ENCODE peak calls at places on chromosomes 5 and 9, in ten cellular contexts. One of them, this sample, is unnamed.

GRCh38 chr5:644509-644908 is 32.4 kb downstream of the CEP72 start:
- DNase-seq in sigmoid colon: peak
- DNase-seq in SK-N-SH: no peak
- DNase-seq in stomach: no peak
- DNase-seq in HepG2: no peak
- DNase-seq in H1: no peak
- DNase-seq in A549: no peak
- DNase-seq in tibial nerve: no peak
- DNase-seq in transverse colon: no peak
- DNase-seq in K562: no peak
- DNase-seq in this sample: peak

GRCh38 chr5:54611290-54611951 is 93.9 kb downstream of the SNX18 start:
- DNase-seq in stomach: no peak
- DNase-seq in A549: no peak
- DNase-seq in transverse colon: no peak
- DNase-seq in HepG2: no peak
- DNase-seq in K562: no peak
- DNase-seq in SK-N-SH: no peak
- DNase-seq in tibial nerve: no peak
- DNase-seq in sigmoid colon: no peak
- DNase-seq in H1: no peak
- DNase-seq in this sample: no peak

GRCh38 chr9:80467632-80468031 is 895.9 kb downstream of the TLE4 start:
- DNase-seq in stomach: no peak
- DNase-seq in H1: no peak
- DNase-seq in tibial nerve: no peak
- DNase-seq in HepG2: no peak
- DNase-seq in sigmoid colon: no peak
- DNase-seq in A549: no peak
- DNase-seq in K562: no peak
- DNase-seq in SK-N-SH: no peak
- DNase-seq in transverse colon: no peak
- DNase-seq in this sample: no peak

GRCh38 chr5:150394103-150394502 is 18.6 kb downstream of the CD74 start:
- DNase-seq in HepG2: no peak
- DNase-seq in K562: no peak
- DNase-seq in transverse colon: no peak
- DNase-seq in SK-N-SH: no peak
- DNase-seq in tibial nerve: no peak
- DNase-seq in A549: no peak
- DNase-seq in sigmoid colon: no peak
- DNase-seq in H1: no peak
- DNase-seq in stomach: no peak
- DNase-seq in this sample: no peak

GRCh38 chr9:137988051-137988450 is 110.5 kb downstream of the CACNA1B start:
- DNase-seq in sigmoid colon: no peak
- DNase-seq in transverse colon: no peak
- DNase-seq in K562: no peak
- DNase-seq in stomach: peak
- DNase-seq in SK-N-SH: no peak
- DNase-seq in tibial nerve: no peak
- DNase-seq in A549: no peak
- DNase-seq in H1: peak
- DNase-seq in HepG2: no peak
- DNase-seq in this sample: peak

GRCh38 chr9:136014147-136014927 is 53.2 kb upstream of the UBAC1 start:
- DNase-seq in transverse colon: peak
- DNase-seq in A549: no peak
- DNase-seq in K562: no peak
- DNase-seq in tibial nerve: no peak
- DNase-seq in stomach: no peak
- DNase-seq in SK-N-SH: peak
- DNase-seq in H1: no peak
- DNase-seq in HepG2: no peak
- DNase-seq in sigmoid colon: peak
- DNase-seq in this sample: peak

GRCh38 chr5:173926359-173926758 is 38.2 kb downstream of the CPEB4 start:
- DNase-seq in K562: no peak
- DNase-seq in HepG2: no peak
- DNase-seq in transverse colon: no peak
- DNase-seq in SK-N-SH: no peak
- DNase-seq in H1: no peak
- DNase-seq in tibial nerve: no peak
- DNase-seq in A549: no peak
- DNase-seq in sigmoid colon: no peak
- DNase-seq in stomach: no peak
- DNase-seq in this sample: no peak

GRCh38 chr5:61837788-61838187 is 468.2 kb upstream of the KIF2A start:
- DNase-seq in K562: no peak
- DNase-seq in tibial nerve: no peak
- DNase-seq in H1: no peak
- DNase-seq in SK-N-SH: no peak
- DNase-seq in A549: no peak
- DNase-seq in HepG2: no peak
- DNase-seq in transverse colon: no peak
- DNase-seq in stomach: no peak
- DNase-seq in sigmoid colon: no peak
- DNase-seq in this sample: no peak

GRCh38 chr9:28915256-28915930 is 1342.1 kb upstream of the C9orf72 start:
- DNase-seq in HepG2: no peak
- DNase-seq in K562: no peak
- DNase-seq in H1: no peak
- DNase-seq in sigmoid colon: no peak
- DNase-seq in transverse colon: peak
- DNase-seq in stomach: peak
- DNase-seq in A549: peak
- DNase-seq in tibial nerve: no peak
- DNase-seq in SK-N-SH: no peak
- DNase-seq in this sample: no peak

DNA sequence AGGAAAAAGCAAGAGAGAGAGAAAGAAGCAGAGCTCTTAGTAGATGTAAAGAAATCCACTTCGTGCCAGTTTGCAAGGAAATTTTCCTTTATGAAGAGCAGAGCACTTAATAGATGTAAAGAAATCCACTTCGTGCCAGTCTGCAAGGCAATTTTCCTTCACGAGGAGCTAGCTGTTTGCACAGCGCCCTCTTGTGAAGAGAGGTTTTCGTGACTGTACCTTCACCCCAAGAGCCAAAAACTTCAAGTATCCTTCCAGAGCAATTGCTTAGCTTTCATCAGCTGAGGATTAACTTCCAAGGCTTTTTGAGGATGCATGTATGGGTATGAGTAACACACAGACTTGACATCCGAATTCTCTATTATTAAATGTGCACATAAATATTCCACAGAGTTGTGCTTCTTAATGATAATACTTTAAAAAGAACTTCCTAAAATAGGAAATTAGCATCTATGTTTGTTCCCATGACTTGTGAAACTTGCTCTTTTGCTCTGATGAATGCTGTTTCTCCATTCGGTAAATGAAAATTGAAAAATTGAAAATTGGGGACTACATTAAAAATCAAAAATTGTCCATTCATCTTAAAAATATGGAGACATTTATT is 525.6 kb downstream of the PDE4D start:
- DNase-seq in K562: peak
- DNase-seq in HepG2: peak
- DNase-seq in A549: peak
- DNase-seq in stomach: peak
- DNase-seq in transverse colon: peak
- DNase-seq in H1: no peak
- DNase-seq in SK-N-SH: peak
- DNase-seq in sigmoid colon: peak
- DNase-seq in tibial nerve: peak
- DNase-seq in this sample: peak
- TF ChIP-seq EP300 in K562: no peak
- TF ChIP-seq EP300 in HepG2: no peak
- TF ChIP-seq EP300 in A549: no peak
- TF ChIP-seq EP300 in stomach: no peak
- TF ChIP-seq EP300 in transverse colon: no peak
- TF ChIP-seq EP300 in H1: no peak
- TF ChIP-seq EP300 in SK-N-SH: no peak
- TF ChIP-seq EP300 in sigmoid colon: no peak
- TF ChIP-seq EP300 in tibial nerve: no peak
- TF ChIP-seq EP300 in this sample: no peak

DNA sequence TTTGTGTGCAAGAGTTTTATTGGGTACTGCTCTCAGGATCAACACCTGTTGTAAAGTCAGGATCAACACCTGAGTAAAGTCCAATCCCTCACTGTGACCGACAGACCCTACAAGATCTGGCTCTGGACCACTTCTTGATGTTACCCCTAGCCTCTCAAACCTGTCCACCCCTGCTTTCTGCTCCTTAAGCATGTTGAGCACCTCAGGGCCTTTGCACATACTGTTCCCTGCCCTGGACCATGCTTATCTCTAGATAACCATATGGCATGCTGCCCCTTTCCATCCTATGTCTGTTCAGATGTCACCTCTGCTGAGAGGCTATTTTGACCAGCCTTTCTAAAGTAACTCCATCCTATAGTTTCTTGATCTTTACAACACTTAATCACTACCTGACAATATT is 269.6 kb downstream of the SMARCA2 start:
- DNase-seq in transverse colon: no peak
- DNase-seq in sigmoid colon: no peak
- DNase-seq in stomach: no peak
- DNase-seq in SK-N-SH: no peak
- DNase-seq in H1: no peak
- DNase-seq in K562: no peak
- DNase-seq in A549: no peak
- DNase-seq in tibial nerve: no peak
- DNase-seq in HepG2: no peak
- DNase-seq in this sample: no peak
- H3K27ac ChIP-seq in transverse colon: no peak
- H3K27ac ChIP-seq in sigmoid colon: no peak
- H3K27ac ChIP-seq in stomach: no peak
- H3K27ac ChIP-seq in SK-N-SH: no peak
- H3K27ac ChIP-seq in H1: peak
- H3K27ac ChIP-seq in K562: no peak
- H3K27ac ChIP-seq in A549: no peak
- H3K27ac ChIP-seq in tibial nerve: no peak
- H3K27ac ChIP-seq in HepG2: no peak
- H3K27ac ChIP-seq in this sample: no peak

GRCh38 chr5:132209901-132210545 is 17.6 kb downstream of the P4HA2 start:
- DNase-seq in A549: no peak
- DNase-seq in sigmoid colon: peak
- DNase-seq in HepG2: no peak
- DNase-seq in K562: no peak
- DNase-seq in transverse colon: no peak
- DNase-seq in tibial nerve: no peak
- DNase-seq in SK-N-SH: no peak
- DNase-seq in stomach: no peak
- DNase-seq in H1: no peak
- DNase-seq in this sample: no peak

GRCh38 chr5:132207783-132208182 is 19.9 kb downstream of the P4HA2 start:
- DNase-seq in A549: no peak
- DNase-seq in transverse colon: no peak
- DNase-seq in stomach: no peak
- DNase-seq in HepG2: no peak
- DNase-seq in tibial nerve: no peak
- DNase-seq in H1: no peak
- DNase-seq in sigmoid colon: no peak
- DNase-seq in SK-N-SH: no peak
- DNase-seq in K562: no peak
- DNase-seq in this sample: no peak

GRCh38 chr5:132210944-132211343 is 16.7 kb downstream of the P4HA2 start:
- DNase-seq in SK-N-SH: no peak
- DNase-seq in transverse colon: no peak
- DNase-seq in K562: no peak
- DNase-seq in tibial nerve: no peak
- DNase-seq in HepG2: no peak
- DNase-seq in stomach: no peak
- DNase-seq in A549: no peak
- DNase-seq in sigmoid colon: peak
- DNase-seq in H1: no peak
- DNase-seq in this sample: no peak

GRCh38 chr5:132206782-132207181 is 20.9 kb downstream of the P4HA2 start:
- DNase-seq in H1: no peak
- DNase-seq in HepG2: no peak
- DNase-seq in A549: no peak
- DNase-seq in K562: no peak
- DNase-seq in stomach: no peak
- DNase-seq in SK-N-SH: no peak
- DNase-seq in sigmoid colon: no peak
- DNase-seq in transverse colon: no peak
- DNase-seq in tibial nerve: no peak
- DNase-seq in this sample: no peak

GRCh38 chr5:132209131-132209530 is 18.5 kb downstream of the P4HA2 start:
- DNase-seq in A549: no peak
- DNase-seq in sigmoid colon: no peak
- DNase-seq in SK-N-SH: no peak
- DNase-seq in stomach: no peak
- DNase-seq in tibial nerve: no peak
- DNase-seq in K562: no peak
- DNase-seq in H1: no peak
- DNase-seq in transverse colon: no peak
- DNase-seq in HepG2: no peak
- DNase-seq in this sample: peak
- TF ChIP-seq EP300 in A549: no peak
- TF ChIP-seq EP300 in sigmoid colon: no peak
- TF ChIP-seq EP300 in SK-N-SH: no peak
- TF ChIP-seq EP300 in stomach: no peak
- TF ChIP-seq EP300 in tibial nerve: no peak
- TF ChIP-seq EP300 in K562: no peak
- TF ChIP-seq EP300 in H1: no peak
- TF ChIP-seq EP300 in transverse colon: no peak
- TF ChIP-seq EP300 in HepG2: no peak
- TF ChIP-seq EP300 in this sample: no peak

GRCh38 chr5:151483647-151484046 is 36.2 kb downstream of the SLC36A1 start:
- DNase-seq in tibial nerve: no peak
- DNase-seq in A549: no peak
- DNase-seq in transverse colon: no peak
- DNase-seq in stomach: no peak
- DNase-seq in SK-N-SH: peak
- DNase-seq in K562: no peak
- DNase-seq in HepG2: no peak
- DNase-seq in sigmoid colon: no peak
- DNase-seq in H1: no peak
- DNase-seq in this sample: no peak
- H3K27ac ChIP-seq in tibial nerve: no peak
- H3K27ac ChIP-seq in A549: no peak
- H3K27ac ChIP-seq in transverse colon: no peak
- H3K27ac ChIP-seq in stomach: no peak
- H3K27ac ChIP-seq in SK-N-SH: peak
- H3K27ac ChIP-seq in K562: no peak
- H3K27ac ChIP-seq in HepG2: no peak
- H3K27ac ChIP-seq in sigmoid colon: peak
- H3K27ac ChIP-seq in H1: no peak
- H3K27ac ChIP-seq in this sample: no peak

DNA sequence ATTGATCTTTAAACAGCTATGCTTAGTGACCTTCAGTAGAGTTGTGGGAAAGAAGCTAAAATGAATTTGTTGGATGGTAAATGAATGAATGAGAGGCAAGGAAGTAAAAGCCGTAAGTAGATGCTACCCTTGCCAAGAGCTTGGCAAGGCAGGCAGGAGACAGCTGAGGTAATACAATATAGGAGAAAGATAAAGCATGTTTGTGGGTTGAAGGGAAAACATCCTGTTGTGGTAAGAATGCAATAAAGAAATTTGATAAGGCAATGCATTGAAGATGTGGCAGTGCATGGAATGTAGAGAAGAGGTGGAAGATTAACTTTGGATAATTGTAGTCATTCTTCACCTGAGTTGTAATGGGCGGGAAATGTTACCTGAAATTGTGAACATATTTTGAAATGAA is 43.5 kb upstream of the SPINK5 start:
- DNase-seq in H1: no peak
- DNase-seq in HepG2: no peak
- DNase-seq in SK-N-SH: no peak
- DNase-seq in tibial nerve: no peak
- DNase-seq in sigmoid colon: no peak
- DNase-seq in A549: no peak
- DNase-seq in transverse colon: no peak
- DNase-seq in stomach: no peak
- DNase-seq in K562: no peak
- DNase-seq in this sample: no peak
- TF ChIP-seq EP300 in H1: no peak
- TF ChIP-seq EP300 in HepG2: no peak
- TF ChIP-seq EP300 in SK-N-SH: no peak
- TF ChIP-seq EP300 in tibial nerve: no peak
- TF ChIP-seq EP300 in sigmoid colon: no peak
- TF ChIP-seq EP300 in A549: no peak
- TF ChIP-seq EP300 in transverse colon: no peak
- TF ChIP-seq EP300 in stomach: no peak
- TF ChIP-seq EP300 in K562: no peak
- TF ChIP-seq EP300 in this sample: no peak